ENCODE peak calls at places on chromosomes 6 and 20, in four cellular contexts. X, A, K and W are unnamed samples.

GRCh38 chr6:130322673-130323268 is 43.0 kb upstream of the TMEM200A start:
- DNase-seq in X (peak), A (no peak), K (peak), W (no peak)

GRCh38 chr6:113402541-113402940 is 454.6 kb upstream of the MARCKS start:
- DNase-seq in X (no peak), A (no peak), K (no peak), W (no peak)

GRCh38 chr20:41475507-41475906 is 108.9 kb upstream of the EMILIN3 start:
- DNase-seq in X (no peak), A (no peak), K (no peak), W (no peak)

GRCh38 chr6:14079433-14079832 is 38.1 kb upstream of the CD83 start:
- DNase-seq in X (no peak), A (no peak), K (peak), W (no peak)

GRCh38 chr20:58892932-58893224 is 40.4 kb downstream of the GNAS start:
- DNase-seq in X (no peak), A (no peak), K (no peak), W (no peak)

GRCh38 chr20:1577906-1578305 is 20.4 kb upstream of the SIRPD start:
- DNase-seq in X (no peak), A (no peak), K (no peak), W (no peak)

GRCh38 chr20:64025826-64026412 is 10.1 kb upstream of the C20orf204 start:
- DNase-seq in X (no peak), A (no peak), K (no peak), W (no peak)

GRCh38 chr20:39605361-39605760 is 643.2 kb downstream of the DHX35 start:
- DNase-seq in X (no peak), A (no peak), K (no peak), W (no peak)

GRCh38 chr6:12203001-12203400 is 87.2 kb upstream of the EDN1 start:
- DNase-seq in X (peak), A (no peak), K (peak), W (peak)

GRCh38 chr20:38304845-38305447 is 990 bp downstream of the BPI start:
- DNase-seq in X (peak), A (peak), K (peak), W (peak)

GRCh38 chr6:44012078-44012493 is 115.2 kb downstream of the MRPL14 start:
- DNase-seq in X (no peak), A (no peak), K (peak), W (no peak)

GRCh38 chr6:159929819-159930218 is 39.0 kb downstream of the MAS1 start:
- DNase-seq in X (no peak), A (no peak), K (no peak), W (no peak)

GRCh38 chr20:34334654-34335407 is 28.2 kb upstream of the ITCH start:
- DNase-seq in X (no peak), A (no peak), K (no peak), W (no peak)

GRCh38 chr6:169858293-169858934 is 107.0 kb downstream of the ERMARD start:
- DNase-seq in X (no peak), A (peak), K (no peak), W (no peak)

GRCh38 chr20:11204926-11205768 is 531.3 kb upstream of the JAG1 start:
- DNase-seq in X (peak), A (peak), K (peak), W (peak)

GRCh38 chr6:165055231-165055630 is 254.2 kb downstream of the C6orf118 start:
- DNase-seq in X (peak), A (no peak), K (no peak), W (peak)

GRCh38 chr6:167157414-167157813 is 366 bp downstream of the GPR31 start:
- DNase-seq in X (no peak), A (no peak), K (no peak), W (no peak)

GRCh38 chr6:156538875-156539660 is 238.1 kb upstream of the ARID1B start:
- DNase-seq in X (peak), A (no peak), K (no peak), W (no peak)

GRCh38 chr6:156545021-156545420 is 232.2 kb upstream of the ARID1B start:
- DNase-seq in X (peak), A (peak), K (no peak), W (no peak)

GRCh38 chr6:156543431-156543830 is 233.7 kb upstream of the ARID1B start:
- DNase-seq in X (no peak), A (peak), K (no peak), W (no peak)

GRCh38 chr6:156544046-156544445 is 233.1 kb upstream of the ARID1B start:
- DNase-seq in X (no peak), A (peak), K (no peak), W (no peak)
- H3K4ac ChIP-seq in X (no peak), A (no peak), K (no peak), W (no peak)

DNA sequence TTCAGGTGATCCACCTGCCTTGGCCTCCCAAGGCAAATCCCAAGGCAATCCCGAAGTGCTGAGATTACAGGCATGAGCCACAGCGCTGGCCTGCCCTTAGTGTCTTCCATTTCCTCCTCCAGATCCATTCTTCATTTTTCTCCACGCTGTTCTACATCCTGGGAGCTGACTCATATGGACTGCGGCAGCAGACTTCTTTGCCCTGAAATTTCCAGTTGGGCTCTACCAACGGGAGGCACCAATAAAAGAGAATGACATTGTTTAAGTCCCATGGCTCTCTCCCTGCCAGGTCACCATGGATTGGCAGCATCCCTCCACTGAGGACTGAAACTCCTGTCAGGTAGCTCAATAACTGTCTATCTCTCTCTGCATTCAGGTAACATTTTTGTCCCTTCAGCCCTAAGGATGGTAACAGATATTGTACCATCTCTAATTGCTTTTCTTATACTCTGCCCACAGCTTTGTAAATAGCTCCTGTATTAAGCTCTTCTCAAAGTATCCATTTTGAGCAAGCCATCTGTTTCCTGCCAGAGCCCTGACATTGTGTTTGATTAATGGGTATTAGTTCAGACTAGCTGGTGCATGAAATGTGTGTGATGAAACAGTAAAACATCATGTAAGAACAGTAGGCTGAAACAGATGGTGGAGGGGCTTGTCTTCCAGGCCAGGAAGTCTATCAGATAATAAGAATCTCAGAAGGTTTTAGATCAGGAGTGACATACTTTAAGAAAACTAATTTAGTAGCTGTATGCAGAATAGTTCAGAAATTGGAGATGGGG is 3.6 kb downstream of the TBCC start:
- DNase-seq in X (no peak), A (no peak), K (peak), W (no peak)
- H3K27ac ChIP-seq in X (no peak), A (no peak), K (peak), W (no peak)

GRCh38 chr6:2029952-2030351 is 215.5 kb downstream of the GMDS start:
- DNase-seq in X (no peak), A (no peak), K (no peak), W (no peak)
- H4K5ac ChIP-seq in X (no peak), A (no peak), K (no peak), W (no peak)

DNA sequence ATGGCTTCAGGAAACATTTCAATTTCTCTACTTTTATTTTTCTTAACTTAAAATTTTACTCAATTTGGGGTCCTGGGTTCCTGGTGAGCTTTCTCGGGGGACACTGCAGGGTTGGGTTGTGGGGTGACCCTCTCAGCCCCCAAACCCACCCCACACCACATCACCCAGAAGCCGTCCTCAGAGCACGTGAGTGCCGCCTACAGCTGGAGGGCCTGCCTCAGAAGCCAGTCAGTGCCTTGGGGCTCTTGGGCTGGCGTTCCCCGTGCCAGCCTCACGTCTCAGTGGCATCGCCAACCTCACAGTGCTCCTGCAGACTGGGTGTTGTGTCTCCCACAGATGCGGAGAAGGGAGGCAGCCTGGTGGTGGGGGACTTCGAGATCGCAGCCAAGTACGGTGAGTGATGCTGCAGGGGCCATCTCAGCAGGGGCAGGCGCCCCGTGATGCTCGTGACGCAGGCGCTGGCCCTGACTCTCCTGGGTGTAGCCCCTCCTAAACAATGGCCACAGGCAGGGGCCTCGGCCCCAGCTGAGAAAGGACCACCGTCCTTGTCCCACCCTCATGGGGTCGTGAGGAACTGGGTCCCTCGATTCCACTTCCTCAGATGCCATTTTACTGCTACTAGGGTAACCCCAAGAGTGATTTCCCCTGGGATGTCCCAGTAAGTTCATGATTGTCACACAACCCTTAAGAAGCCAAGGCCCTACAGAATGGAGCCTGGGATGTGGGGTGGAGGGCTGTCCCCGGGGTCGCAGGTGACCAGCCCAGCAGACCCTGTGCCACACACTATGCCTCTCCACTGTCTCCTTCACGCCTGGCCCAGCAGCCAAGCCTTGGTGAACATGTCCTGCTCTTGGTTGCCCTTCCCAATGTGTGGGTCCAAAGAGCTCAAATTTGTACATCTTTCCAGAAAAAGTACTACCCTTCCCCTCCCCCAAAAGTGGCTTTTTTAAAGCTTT is 23.8 kb upstream of the PYGB start:
- DNase-seq in X (no peak), A (no peak), K (no peak), W (no peak)
- H3K4ac ChIP-seq in X (no peak), A (no peak), K (peak), W (no peak)

GRCh38 chr6:137218473-137218916 is 690 bp downstream of the IFNGR1 start:
- DNase-seq in X (peak), A (no peak), K (peak), W (no peak)

GRCh38 chr6:137219664-137220252 is 573 bp upstream of the IFNGR1 start:
- DNase-seq in X (no peak), A (no peak), K (no peak), W (no peak)

GRCh38 chr6:137216875-137217553 is 2.2 kb downstream of the IFNGR1 start:
- DNase-seq in X (no peak), A (no peak), K (no peak), W (no peak)

GRCh38 chr6:137218917-137219663 is at the start of gene IFNGR1:
- DNase-seq in X (peak), A (peak), K (peak), W (peak)

DNA sequence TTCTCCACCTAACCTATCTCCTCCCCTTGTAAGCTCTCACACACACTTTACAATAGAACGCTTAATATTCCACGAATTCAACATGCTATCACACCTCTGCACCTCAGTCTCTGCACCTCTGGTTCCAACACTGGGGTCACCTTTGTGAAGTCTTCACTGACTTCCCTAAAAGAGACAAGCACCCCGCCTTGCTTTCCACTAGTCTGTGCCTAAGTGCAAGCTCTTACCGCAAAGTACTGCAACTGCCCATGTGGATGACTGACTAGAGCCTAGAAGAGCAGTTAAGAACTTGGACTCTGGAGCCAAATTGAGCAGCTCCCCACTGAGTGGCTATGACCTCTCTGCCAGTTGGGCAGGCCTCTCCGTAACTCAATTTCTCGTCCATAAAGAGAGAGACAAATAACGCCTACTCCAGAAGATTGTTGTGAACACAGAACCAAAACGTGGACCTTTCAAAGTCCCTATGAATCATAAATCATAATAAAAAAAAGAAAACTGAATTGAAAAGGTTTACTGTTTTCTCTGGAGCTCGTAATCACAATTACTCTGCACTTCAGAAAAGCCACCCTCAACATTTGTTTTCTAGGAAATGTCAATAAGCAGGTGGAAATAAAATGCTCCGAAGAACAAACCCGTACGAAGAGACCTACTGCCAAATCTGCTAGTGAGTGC is 1.2 kb downstream of the IFNGR1 start:
- DNase-seq in X (peak), A (no peak), K (peak), W (no peak)
- H3K27ac ChIP-seq in X (no peak), A (no peak), K (no peak), W (no peak)

GRCh38 chr6:53441035-53441493 is 92.3 kb upstream of the ELOVL5 start:
- DNase-seq in X (no peak), A (no peak), K (peak), W (no peak)
- H4K5ac ChIP-seq in X (no peak), A (no peak), K (no peak), W (no peak)

GRCh38 chr20:3161316-3162079 is 1.8 kb upstream of the FASTKD5 start:
- DNase-seq in X (peak), A (no peak), K (no peak), W (no peak)

GRCh38 chr20:3160418-3160817 is 753 bp upstream of the FASTKD5 start:
- DNase-seq in X (no peak), A (no peak), K (no peak), W (no peak)

GRCh38 chr20:3156811-3157619 is 2.6 kb downstream of the FASTKD5 start:
- DNase-seq in X (no peak), A (no peak), K (peak), W (no peak)

GRCh38 chr20:3158968-3159431 is 665 bp downstream of the FASTKD5 start:
- DNase-seq in X (peak), A (no peak), K (peak), W (no peak)

DNA sequence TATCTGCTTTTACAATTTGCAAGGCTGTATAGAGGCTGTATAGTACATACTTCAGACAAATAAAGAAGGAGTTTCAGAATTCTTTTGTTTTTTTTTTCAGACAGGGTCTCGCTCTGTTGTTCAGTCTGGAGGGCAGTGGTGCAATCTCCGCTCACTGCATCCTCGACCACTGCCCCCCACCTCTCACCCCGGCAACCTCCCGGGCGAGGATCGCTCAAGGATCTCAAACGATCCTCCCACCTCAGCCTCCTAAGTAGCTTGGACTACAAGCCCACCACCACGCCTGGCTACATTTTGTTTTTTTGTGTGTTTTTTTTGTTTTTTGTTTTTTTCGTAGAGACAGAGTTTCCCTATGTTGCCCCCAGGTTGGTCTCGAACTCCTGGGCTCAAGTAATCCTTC is 1.8 kb downstream of the FASTKD5 start:
- DNase-seq in X (no peak), A (no peak), K (no peak), W (no peak)
- H3K4ac ChIP-seq in X (no peak), A (no peak), K (no peak), W (no peak)

GRCh38 chr6:52512199-52512598 is 64.7 kb downstream of the TRAM2 start:
- DNase-seq in X (no peak), A (no peak), K (peak), W (no peak)

GRCh38 chr6:52513464-52513863 is 63.4 kb downstream of the TRAM2 start:
- DNase-seq in X (peak), A (no peak), K (no peak), W (no peak)

GRCh38 chr6:52510213-52510562 is 66.7 kb downstream of the TRAM2 start:
- DNase-seq in X (no peak), A (no peak), K (no peak), W (no peak)

GRCh38 chr6:52511163-52511562 is 65.7 kb downstream of the TRAM2 start:
- DNase-seq in X (no peak), A (no peak), K (no peak), W (no peak)

GRCh38 chr6:52511572-52512151 is 65.2 kb downstream of the TRAM2 start:
- DNase-seq in X (peak), A (no peak), K (peak), W (no peak)
- H3K27ac ChIP-seq in X (no peak), A (no peak), K (peak), W (no peak)

DNA sequence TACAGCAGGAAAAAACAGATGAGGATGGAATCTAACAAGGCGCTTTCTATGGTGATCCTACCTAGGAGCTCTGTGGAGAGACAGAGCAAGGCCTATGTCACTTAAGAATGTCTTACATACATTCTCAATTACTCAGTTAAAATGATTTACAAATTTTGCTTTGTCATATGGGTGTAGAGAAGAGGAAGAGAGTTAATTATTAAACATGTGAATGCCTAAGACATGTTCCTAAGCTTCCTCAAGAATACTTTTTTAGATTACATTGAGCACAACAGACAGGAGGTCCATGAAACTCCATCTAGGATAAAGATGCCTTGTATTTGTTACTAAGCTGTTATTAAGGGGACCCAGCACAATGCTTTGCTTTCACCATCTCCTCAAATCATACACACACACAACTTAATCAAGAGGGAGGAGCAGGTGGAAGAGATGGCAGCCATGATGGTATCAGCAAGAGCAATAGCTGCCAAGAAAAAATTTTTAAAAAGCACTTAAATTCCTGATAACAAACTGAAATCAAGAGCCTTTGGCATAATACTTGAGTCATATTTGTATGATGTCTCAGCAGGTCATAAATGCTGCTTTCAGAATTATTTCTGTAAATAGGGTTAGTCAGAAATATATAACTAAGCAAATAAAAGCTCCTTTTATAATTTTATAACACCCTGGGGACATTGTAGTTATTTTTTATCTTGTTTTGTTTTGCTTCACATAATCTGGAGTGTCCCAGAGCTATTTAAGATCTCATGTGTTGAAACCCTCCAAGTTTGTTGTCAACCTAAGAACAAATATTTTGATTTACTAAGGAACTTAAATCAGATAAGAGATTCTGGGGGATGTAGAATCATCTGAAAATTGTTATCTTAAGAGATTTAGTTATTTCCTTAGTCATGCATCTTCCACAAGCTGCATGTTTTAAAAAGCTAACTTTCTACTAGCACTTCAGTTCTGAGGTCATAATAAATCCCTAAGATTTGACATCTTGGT is 70.0 kb upstream of the CD2AP start:
- DNase-seq in X (no peak), A (no peak), K (no peak), W (no peak)
- H4K5ac ChIP-seq in X (no peak), A (no peak), K (no peak), W (no peak)